ENCODE peak calls at places on chromosomes 2 and 18, in six cellular contexts. One of them, this sample, is unnamed.

GRCh38 chr18:79484661-79485621 is 89.2 kb downstream of the NFATC1 start:
- DNase-seq in GM04504: peak; percentile 92
- DNase-seq in CD8-positive, alpha-beta memory T cell: peak; percentile 36
- DNase-seq in T-helper 17 cell: no peak
- DNase-seq in Daoy: peak; percentile 92
- DNase-seq in NCI-H187: no peak
- DNase-seq in this sample: no peak

GRCh38 chr2:33021542-33022259 is 74.9 kb downstream of the LTBP1 start:
- DNase-seq in CD8-positive, alpha-beta memory T cell: no peak
- DNase-seq in Daoy: peak; percentile 28
- DNase-seq in T-helper 17 cell: no peak
- DNase-seq in NCI-H187: no peak
- DNase-seq in GM04504: no peak
- DNase-seq in this sample: no peak

GRCh38 chr2:68974251-68974650 is at the start of gene GKN1:
- DNase-seq in Daoy: peak; percentile 21
- DNase-seq in GM04504: no peak
- DNase-seq in CD8-positive, alpha-beta memory T cell: no peak
- DNase-seq in T-helper 17 cell: no peak
- DNase-seq in NCI-H187: no peak
- DNase-seq in this sample: no peak

GRCh38 chr2:172995323-172996244 is 80.1 kb upstream of the MAP3K20 start:
- DNase-seq in Daoy: peak; percentile 76
- DNase-seq in CD8-positive, alpha-beta memory T cell: no peak
- DNase-seq in T-helper 17 cell: no peak
- DNase-seq in NCI-H187: no peak
- DNase-seq in GM04504: peak; percentile 82
- DNase-seq in this sample: no peak

GRCh38 chr2:197871780-197872456 is 67.5 kb downstream of the PLCL1 start:
- DNase-seq in T-helper 17 cell: no peak
- DNase-seq in CD8-positive, alpha-beta memory T cell: no peak
- DNase-seq in NCI-H187: no peak
- DNase-seq in Daoy: no peak
- DNase-seq in GM04504: no peak
- DNase-seq in this sample: no peak

GRCh38 chr2:39989888-39990287 is 210.8 kb upstream of the THUMPD2 start:
- DNase-seq in T-helper 17 cell: no peak
- DNase-seq in CD8-positive, alpha-beta memory T cell: no peak
- DNase-seq in Daoy: no peak
- DNase-seq in NCI-H187: no peak
- DNase-seq in GM04504: no peak
- DNase-seq in this sample: no peak

GRCh38 chr2:10412380-10412779 is 35.7 kb downstream of the ODC1 start:
- DNase-seq in T-helper 17 cell: no peak
- DNase-seq in GM04504: no peak
- DNase-seq in CD8-positive, alpha-beta memory T cell: no peak
- DNase-seq in NCI-H187: no peak
- DNase-seq in Daoy: peak; percentile 68
- DNase-seq in this sample: no peak

GRCh38 chr2:232465061-232465460 is 9.1 kb downstream of the ALPI start:
- DNase-seq in T-helper 17 cell: no peak
- DNase-seq in Daoy: no peak
- DNase-seq in GM04504: no peak
- DNase-seq in CD8-positive, alpha-beta memory T cell: peak; percentile 25
- DNase-seq in NCI-H187: no peak
- DNase-seq in this sample: no peak

GRCh38 chr18:76875390-76876330 is 53.3 kb downstream of the ZNF236 start:
- DNase-seq in CD8-positive, alpha-beta memory T cell: no peak
- DNase-seq in NCI-H187: peak; percentile 40
- DNase-seq in GM04504: no peak
- DNase-seq in T-helper 17 cell: no peak
- DNase-seq in Daoy: peak; percentile 41
- DNase-seq in this sample: peak; percentile 36

GRCh38 chr2:43009448-43009847 is 217.0 kb downstream of the ZFP36L2 start:
- DNase-seq in CD8-positive, alpha-beta memory T cell: no peak
- DNase-seq in GM04504: no peak
- DNase-seq in T-helper 17 cell: no peak
- DNase-seq in NCI-H187: no peak
- DNase-seq in Daoy: no peak
- DNase-seq in this sample: no peak

GRCh38 chr2:144452169-144453038 is 67.5 kb downstream of the ZEB2 start:
- DNase-seq in CD8-positive, alpha-beta memory T cell: no peak
- DNase-seq in NCI-H187: no peak
- DNase-seq in GM04504: no peak
- DNase-seq in Daoy: no peak
- DNase-seq in T-helper 17 cell: no peak
- DNase-seq in this sample: no peak

GRCh38 chr2:172449916-172450550 is 22.6 kb downstream of the ITGA6 start:
- DNase-seq in T-helper 17 cell: no peak
- DNase-seq in NCI-H187: no peak
- DNase-seq in GM04504: no peak
- DNase-seq in CD8-positive, alpha-beta memory T cell: no peak
- DNase-seq in Daoy: no peak
- DNase-seq in this sample: no peak

GRCh38 chr18:78722391-78722790 is 257.2 kb upstream of the SALL3 start:
- DNase-seq in CD8-positive, alpha-beta memory T cell: no peak
- DNase-seq in Daoy: no peak
- DNase-seq in NCI-H187: no peak
- DNase-seq in T-helper 17 cell: no peak
- DNase-seq in GM04504: no peak
- DNase-seq in this sample: no peak

GRCh38 chr2:70709275-70709674 is 58.7 kb downstream of the ADD2 start:
- DNase-seq in CD8-positive, alpha-beta memory T cell: no peak
- DNase-seq in Daoy: no peak
- DNase-seq in NCI-H187: no peak
- DNase-seq in T-helper 17 cell: no peak
- DNase-seq in GM04504: no peak
- DNase-seq in this sample: no peak

GRCh38 chr2:238260879-238261278 is 21.0 kb upstream of the HES6 start:
- DNase-seq in GM04504: no peak
- DNase-seq in T-helper 17 cell: no peak
- DNase-seq in NCI-H187: no peak
- DNase-seq in CD8-positive, alpha-beta memory T cell: no peak
- DNase-seq in Daoy: no peak
- DNase-seq in this sample: no peak

GRCh38 chr2:189570565-189570964 is 10.0 kb downstream of the SLC40A1 start:
- DNase-seq in T-helper 17 cell: no peak
- DNase-seq in Daoy: peak; percentile 5
- DNase-seq in CD8-positive, alpha-beta memory T cell: no peak
- DNase-seq in GM04504: peak; percentile 49
- DNase-seq in NCI-H187: no peak
- DNase-seq in this sample: no peak

GRCh38 chr2:11822746-11823411 is 76.4 kb downstream of the LPIN1 start:
- DNase-seq in CD8-positive, alpha-beta memory T cell: no peak
- DNase-seq in T-helper 17 cell: no peak
- DNase-seq in NCI-H187: no peak
- DNase-seq in Daoy: no peak
- DNase-seq in GM04504: no peak
- DNase-seq in this sample: no peak

GRCh38 chr2:193751299-193751698 is 1556.6 kb upstream of the TMEFF2 start:
- DNase-seq in T-helper 17 cell: no peak
- DNase-seq in NCI-H187: no peak
- DNase-seq in Daoy: no peak
- DNase-seq in CD8-positive, alpha-beta memory T cell: no peak
- DNase-seq in GM04504: no peak
- DNase-seq in this sample: no peak

GRCh38 chr18:35590935-35591334 is 9.4 kb downstream of the GALNT1 start:
- DNase-seq in NCI-H187: no peak
- DNase-seq in Daoy: no peak
- DNase-seq in GM04504: no peak
- DNase-seq in CD8-positive, alpha-beta memory T cell: no peak
- DNase-seq in T-helper 17 cell: no peak
- DNase-seq in this sample: no peak

GRCh38 chr2:85706604-85707296 is 12.6 kb downstream of the GNLY start:
- DNase-seq in CD8-positive, alpha-beta memory T cell: no peak
- DNase-seq in Daoy: no peak
- DNase-seq in GM04504: no peak
- DNase-seq in T-helper 17 cell: no peak
- DNase-seq in NCI-H187: no peak
- DNase-seq in this sample: no peak

GRCh38 chr2:675051-675450 is 2.2 kb downstream of the TMEM18 start:
- DNase-seq in NCI-H187: no peak
- DNase-seq in Daoy: no peak
- DNase-seq in T-helper 17 cell: no peak
- DNase-seq in GM04504: no peak
- DNase-seq in CD8-positive, alpha-beta memory T cell: no peak
- DNase-seq in this sample: no peak

GRCh38 chr2:64586883-64587481 is 62.9 kb downstream of the AFTPH start:
- DNase-seq in NCI-H187: no peak
- DNase-seq in GM04504: peak; percentile 40
- DNase-seq in T-helper 17 cell: no peak
- DNase-seq in CD8-positive, alpha-beta memory T cell: no peak
- DNase-seq in Daoy: no peak
- DNase-seq in this sample: peak; percentile 32

GRCh38 chr2:234109321-234109720 is 58.8 kb downstream of the SPP2 start:
- DNase-seq in GM04504: no peak
- DNase-seq in CD8-positive, alpha-beta memory T cell: no peak
- DNase-seq in NCI-H187: no peak
- DNase-seq in T-helper 17 cell: no peak
- DNase-seq in Daoy: no peak
- DNase-seq in this sample: no peak

GRCh38 chr2:108270768-108271506 is 17.8 kb upstream of the SULT1C2 start:
- DNase-seq in Daoy: peak; percentile 35
- DNase-seq in CD8-positive, alpha-beta memory T cell: no peak
- DNase-seq in T-helper 17 cell: no peak
- DNase-seq in NCI-H187: no peak
- DNase-seq in GM04504: no peak
- DNase-seq in this sample: no peak

GRCh38 chr2:79619976-79620375 is 107.1 kb downstream of the CTNNA2 start:
- DNase-seq in CD8-positive, alpha-beta memory T cell: no peak
- DNase-seq in GM04504: no peak
- DNase-seq in Daoy: no peak
- DNase-seq in T-helper 17 cell: no peak
- DNase-seq in NCI-H187: no peak
- DNase-seq in this sample: no peak

GRCh38 chr2:636649-637405 is 40.4 kb downstream of the TMEM18 start:
- DNase-seq in GM04504: peak; percentile 9
- DNase-seq in CD8-positive, alpha-beta memory T cell: peak; percentile 60
- DNase-seq in T-helper 17 cell: peak; percentile 34
- DNase-seq in NCI-H187: peak; percentile 16
- DNase-seq in Daoy: peak; percentile 71
- DNase-seq in this sample: peak; percentile 33

GRCh38 chr2:234495801-234496441 is 960 bp downstream of the ARL4C start:
- DNase-seq in GM04504: no peak
- DNase-seq in T-helper 17 cell: no peak
- DNase-seq in CD8-positive, alpha-beta memory T cell: peak; percentile 58
- DNase-seq in NCI-H187: no peak
- DNase-seq in Daoy: peak; percentile 53
- DNase-seq in this sample: peak; percentile 39

GRCh38 chr2:215388002-215388728 is 47.7 kb downstream of the FN1 start:
- DNase-seq in T-helper 17 cell: no peak
- DNase-seq in Daoy: no peak
- DNase-seq in CD8-positive, alpha-beta memory T cell: no peak
- DNase-seq in GM04504: no peak
- DNase-seq in NCI-H187: no peak
- DNase-seq in this sample: no peak